ENCODE peak calls at places on chromosomes 7 and 10, in ten cellular contexts. M is stomach; F is IMR-90; B is HTR-8/SVneo; Q is activated T-cell treated with anti-CD3 and anti-CD28 coated beads for 48 hours; Y is CD4-positive, CD25-positive, alpha-beta regulatory T cell; H is aorta; E is hepatic stellate cell; O is heart left ventricle; G is SW480. S is an unnamed sample.

GRCh38 chr10:24303522-24304310 is 94.8 kb downstream of the KIAA1217 start:
- DNase-seq in H (no peak), O (no peak), Q (no peak), E (no peak), B (no peak), F (peak), G (no peak), M (no peak), Y (no peak), S (no peak)

GRCh38 chr10:37125191-37125732 is at the start of gene ANKRD30A:
- DNase-seq in E (no peak), Y (no peak), O (no peak), F (no peak), H (no peak), M (no peak), Q (no peak), B (no peak), G (no peak), S (no peak)

GRCh38 chr7:73504017-73504416 is 18.1 kb downstream of the BAZ1B start:
- DNase-seq in G (no peak), Q (no peak), M (no peak), F (no peak), O (no peak), B (no peak), E (no peak), Y (no peak), H (no peak), S (no peak)

GRCh38 chr10:34780818-34781380 is 34.2 kb downstream of the PARD3 start:
- DNase-seq in E (peak), Y (no peak), Q (no peak), B (no peak), M (no peak), O (peak), F (peak), H (no peak), G (no peak), S (peak)

GRCh38 chr7:130266961-130267321 is 278 bp downstream of the CPA2 start:
- DNase-seq in M (no peak), G (no peak), Q (no peak), O (no peak), F (no peak), Y (no peak), B (no peak), E (no peak), H (no peak), S (no peak)

GRCh38 chr7:146115665-146116451 is 743 bp upstream of the CNTNAP2 start:
- DNase-seq in B (peak), Y (peak), O (peak), E (peak), F (no peak), M (peak), G (peak), H (peak), Q (peak), S (peak)

GRCh38 chr7:6446977-6447588 is 671 bp downstream of the DAGLB start:
- DNase-seq in G (peak), B (peak), F (peak), O (peak), Q (peak), E (peak), Y (peak), M (peak), H (peak), S (peak)

GRCh38 chr7:5603193-5604140 is 178.0 kb downstream of the RNF216 start:
- DNase-seq in H (no peak), G (no peak), M (no peak), F (no peak), E (no peak), Y (no peak), Q (no peak), O (no peak), B (no peak), S (no peak)

GRCh38 chr7:43058271-43059066 is 54.0 kb upstream of the HECW1 start:
- DNase-seq in Y (no peak), G (no peak), E (no peak), Q (no peak), M (no peak), F (no peak), H (no peak), O (no peak), B (no peak), S (no peak)

GRCh38 chr7:953547-954327 is 743 bp downstream of the ADAP1 start:
- DNase-seq in H (peak), Q (no peak), F (peak), O (no peak), E (peak), B (peak), Y (no peak), M (peak), G (peak), S (peak)

GRCh38 chr7:102891693-102892261 is 21.0 kb upstream of the LRRC17 start:
- DNase-seq in H (peak), E (peak), Q (no peak), O (no peak), Y (no peak), B (peak), G (no peak), F (peak), M (peak), S (no peak)

GRCh38 chr7:96786261-96786997 is 76.8 kb upstream of the SEM1 start:
- DNase-seq in Y (no peak), F (no peak), G (no peak), O (no peak), B (no peak), M (no peak), Q (no peak), H (no peak), E (no peak), S (peak)

GRCh38 chr7:2616387-2616966 is 15.3 kb upstream of the TTYH3 start:
- DNase-seq in Q (no peak), O (no peak), F (no peak), M (no peak), B (no peak), Y (no peak), G (no peak), H (no peak), E (no peak), S (no peak)

GRCh38 chr7:22781230-22781711 is 41.4 kb downstream of the TOMM7 start:
- DNase-seq in O (no peak), G (no peak), F (peak), H (no peak), Y (no peak), B (peak), M (no peak), Q (no peak), E (peak), S (no peak)

GRCh38 chr7:158814637-158815036 is 14.7 kb downstream of the ESYT2 start:
- DNase-seq in G (no peak), Q (no peak), B (no peak), H (peak), Y (peak), F (no peak), E (no peak), O (no peak), M (no peak), S (no peak)

GRCh38 chr10:28711079-28711478 is 33.8 kb downstream of the BAMBI start:
- DNase-seq in O (no peak), E (no peak), G (no peak), B (no peak), F (no peak), H (no peak), Y (no peak), Q (no peak), M (no peak), S (no peak)

GRCh38 chr10:78304091-78305045 is 270.7 kb downstream of the RPS24 start:
- DNase-seq in B (no peak), O (no peak), Q (no peak), F (no peak), M (no peak), H (no peak), E (no peak), Y (no peak), G (no peak), S (no peak)

GRCh38 chr7:26291699-26292538 is at the start of gene SNX10:
- DNase-seq in M (peak), O (peak), Q (peak), Y (peak), B (peak), F (no peak), G (peak), E (no peak), H (peak), S (peak)

GRCh38 chr10:114519756-114520288 is 115.5 kb upstream of the AFAP1L2 start:
- DNase-seq in M (peak), B (no peak), Y (no peak), F (no peak), G (no peak), H (no peak), E (no peak), O (no peak), Q (no peak), S (no peak)